ENCODE peak calls at places on chromosomes 13 and 19, in ten cellular contexts. R is endothelial cell of umbilical vein, Q is cardiac muscle cell, P is endodermal cell, L is kidney, Z is lung, E is tibial artery, V is left ventricle myocardium inferior, N is thoracic aorta, D is fibroblast of lung. Y is an unnamed sample. For H3K9me3, the result is how much of the 10 kb centered on the place peaks cover.

GRCh38 chr19:29273000-29273691 is 60.2 kb upstream of the UQCRFS1 start:
- DNase-seq in R (no peak), Q (no peak), P (peak), L (no peak), Z (no peak), E (no peak), V (no peak), N (no peak), D (no peak), Y (no peak)

GRCh38 chr13:36966404-36966803 is 32.7 kb downstream of the ALG5 start:
- DNase-seq in R (peak), Q (no peak), P (no peak), L (no peak), Z (no peak), E (no peak), V (no peak), N (no peak), D (no peak), Y (no peak)

GRCh38 chr19:39833160-39833463 is 850 bp downstream of the DYRK1B start:
- DNase-seq in R (no peak), Q (no peak), P (no peak), L (no peak), Z (no peak), E (no peak), V (no peak), N (no peak), D (no peak), Y (no peak)

GRCh38 chr19:38072776-38073411 is 151.1 kb downstream of the DPF1 start:
- DNase-seq in R (no peak), Q (peak), P (no peak), L (no peak), Z (no peak), E (no peak), V (no peak), N (no peak), D (no peak), Y (no peak)

GRCh38 chr19:50266896-50267295 is 62.3 kb downstream of the KCNC3 start:
- DNase-seq in R (no peak), Q (no peak), P (peak), L (peak), Z (no peak), E (no peak), V (no peak), N (no peak), D (no peak), Y (peak)

GRCh38 chr19:31629936-31630335 is 280.7 kb upstream of the TSHZ3 start:
- DNase-seq in R (no peak), Q (no peak), P (no peak), L (no peak), Z (no peak), E (no peak), V (no peak), N (no peak), D (no peak), Y (no peak)

GRCh38 chr13:43107780-43108179 is 84.4 kb downstream of the DNAJC15 start:
- DNase-seq in R (no peak), Q (no peak), P (no peak), L (no peak), Z (no peak), E (no peak), V (no peak), N (no peak), D (no peak), Y (no peak)

GRCh38 chr13:104616990-104617389 is 1550.8 kb upstream of the SLC10A2 start:
- DNase-seq in R (no peak), Q (no peak), P (no peak), L (no peak), Z (no peak), E (no peak), V (no peak), N (no peak), D (no peak), Y (no peak)

GRCh38 chr19:29483641-29483920 is 42.2 kb upstream of the VSTM2B start:
- DNase-seq in R (no peak), Q (no peak), P (peak), L (no peak), Z (peak), E (no peak), V (no peak), N (no peak), D (no peak), Y (no peak)

GRCh38 chr19:46861691-46862503 is 1.1 kb downstream of the ARHGAP35 start:
- DNase-seq in R (peak), Q (no peak), P (peak), L (peak), Z (no peak), E (no peak), V (no peak), N (no peak), D (no peak), Y (no peak)

GRCh38 chr13:89514534-89515312 is 1832.8 kb upstream of the MIR17HG start:
- DNase-seq in R (peak), Q (peak), P (peak), L (no peak), Z (no peak), E (no peak), V (no peak), N (no peak), D (peak), Y (no peak)

GRCh38 chr19:52689804-52690394 is 44.9 kb downstream of the ZNF611 start:
- DNase-seq in R (peak), Q (peak), P (peak), L (peak), Z (peak), E (peak), V (peak), N (peak), D (no peak), Y (no peak)

GRCh38 chr13:43110036-43110435 is 86.7 kb downstream of the DNAJC15 start:
- DNase-seq in R (no peak), Q (no peak), P (no peak), L (no peak), Z (no peak), E (no peak), V (no peak), N (no peak), D (no peak), Y (no peak)

DNA sequence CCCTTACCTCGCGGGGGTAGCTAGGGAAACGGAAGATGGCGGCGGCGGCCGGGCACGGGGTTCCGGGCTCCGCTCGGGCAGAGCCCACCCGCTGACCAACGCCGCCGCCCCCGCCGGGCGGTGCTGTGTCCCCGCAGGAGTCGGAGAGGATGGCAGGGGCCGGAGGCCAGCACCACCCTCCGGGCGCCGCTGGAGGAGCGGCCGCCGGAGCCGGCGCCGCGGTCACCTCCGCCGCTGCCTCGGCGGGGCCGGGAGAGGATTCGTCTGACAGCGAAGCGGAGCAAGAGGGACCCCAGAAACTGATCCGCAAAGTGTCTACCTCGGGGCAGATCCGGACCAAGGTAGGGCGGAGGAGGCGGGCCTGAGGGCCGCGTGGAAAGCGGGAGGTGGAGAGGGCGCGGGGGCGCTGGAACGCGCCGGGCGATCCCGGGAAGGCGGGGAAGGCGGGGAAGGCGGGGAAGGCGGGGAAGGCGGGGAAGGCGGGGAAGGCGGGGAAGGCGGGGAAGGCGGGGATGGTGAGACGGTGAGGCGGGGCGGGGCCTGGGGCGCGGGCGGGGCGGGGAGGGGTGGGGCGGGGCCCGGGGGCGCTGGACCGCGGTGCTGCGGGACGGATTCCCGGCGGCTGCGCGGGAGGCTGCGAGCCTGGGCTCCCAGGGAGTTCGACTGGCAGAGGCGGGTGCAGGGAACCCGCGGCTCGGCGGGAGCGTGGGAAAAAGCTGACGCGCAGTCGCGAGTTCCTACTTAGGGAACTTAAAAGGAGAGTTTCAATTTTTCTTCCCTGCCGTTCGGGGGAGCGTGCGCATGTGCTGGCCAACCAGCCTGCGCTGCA is at the start of gene DGKH:
- DNase-seq in R (peak), Q (peak), P (peak), L (peak), Z (peak), E (peak), V (peak), N (peak), D (peak), Y (peak)
- TF ChIP-seq CTCF in R (peak), Q (peak), P (peak), L (no peak), Z (no peak), E (peak), V (peak), N (no peak), D (no peak), Y (no peak)

DNA sequence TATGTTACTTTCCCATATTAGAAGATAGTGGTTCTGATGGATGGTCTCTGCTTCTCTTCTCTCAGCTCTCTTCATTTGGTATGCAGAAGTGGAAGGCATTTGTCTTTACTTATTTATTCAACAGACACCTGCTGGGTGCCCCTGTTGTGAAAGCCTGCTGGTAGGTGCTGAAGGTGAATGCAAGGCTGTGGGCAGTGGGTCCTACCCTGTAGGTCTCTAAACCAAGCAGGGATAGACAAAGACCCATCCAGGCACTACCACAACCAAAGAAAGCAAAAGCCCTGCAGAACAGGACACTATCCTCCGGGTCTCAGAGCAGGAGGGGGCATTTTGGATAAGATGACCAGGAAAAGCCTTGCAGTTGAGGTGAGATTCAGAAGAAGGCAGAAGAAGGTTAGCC is 106.1 kb downstream of the STARD13 start:
- DNase-seq in R (no peak), Q (no peak), P (peak), L (no peak), Z (no peak), E (no peak), V (no peak), N (no peak), D (no peak), Y (no peak)
- H3K27ac ChIP-seq in R (no peak), Q (no peak), P (no peak), L (peak), Z (no peak), E (no peak), V (peak), N (no peak), D (no peak), Y (no peak)

GRCh38 chr13:30077338-30077737 is 226.9 kb upstream of the UBL3 start:
- DNase-seq in R (no peak), Q (no peak), P (peak), L (no peak), Z (no peak), E (no peak), V (no peak), N (no peak), D (no peak), Y (no peak)
- H3K9me3 ChIP-seq in R (under half), Q (under half), P (under half), L (under half), Z (under half), E (under half), V (under half), N (under half), D (under half), Y (under half)

GRCh38 chr19:55145241-55145640 is 3.8 kb downstream of the TNNT1 start:
- DNase-seq in R (no peak), Q (no peak), P (no peak), L (no peak), Z (no peak), E (no peak), V (no peak), N (no peak), D (no peak), Y (no peak)

GRCh38 chr19:55146648-55147218 is 2.3 kb downstream of the TNNT1 start:
- DNase-seq in R (no peak), Q (no peak), P (peak), L (no peak), Z (no peak), E (no peak), V (no peak), N (no peak), D (no peak), Y (no peak)

GRCh38 chr19:55149078-55150003 is at the start of gene TNNT1:
- DNase-seq in R (no peak), Q (no peak), P (peak), L (no peak), Z (no peak), E (no peak), V (peak), N (no peak), D (no peak), Y (no peak)

GRCh38 chr19:55147408-55148251 is 1.4 kb downstream of the TNNT1 start:
- DNase-seq in R (no peak), Q (no peak), P (peak), L (no peak), Z (no peak), E (no peak), V (no peak), N (no peak), D (no peak), Y (no peak)

DNA sequence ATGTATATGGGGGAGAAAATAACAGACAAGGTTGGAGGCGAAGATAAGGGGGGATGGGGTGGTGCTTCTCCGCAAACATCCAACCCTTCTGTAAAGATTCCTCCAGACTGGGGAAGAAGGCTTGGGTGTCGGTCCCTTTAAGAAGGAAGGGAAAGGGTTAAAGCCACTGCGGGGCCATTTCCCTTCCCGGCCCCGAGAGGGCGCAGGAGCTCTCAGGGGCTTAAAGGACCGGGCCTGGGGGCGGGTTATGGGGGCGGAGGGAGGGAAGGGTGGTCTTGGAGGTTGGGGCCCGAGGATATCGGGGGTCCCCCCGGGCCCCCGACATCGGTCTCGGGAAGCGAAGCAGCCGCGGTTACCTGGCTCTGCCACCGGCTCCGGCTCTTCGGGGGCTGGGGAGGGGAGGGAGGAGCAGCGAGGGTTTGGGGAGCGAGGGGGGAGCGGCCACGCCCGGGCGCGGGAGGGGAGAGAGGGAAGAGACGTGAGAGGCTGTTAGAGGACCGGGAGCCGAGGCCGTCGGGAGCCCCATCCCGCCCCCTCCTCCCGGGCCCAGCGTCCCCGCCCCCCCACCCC is 2.8 kb downstream of the TNNT1 start:
- DNase-seq in R (no peak), Q (peak), P (peak), L (no peak), Z (no peak), E (no peak), V (no peak), N (no peak), D (no peak), Y (no peak)
- TF ChIP-seq CTCF in R (peak), Q (peak), P (peak), L (no peak), Z (no peak), E (no peak), V (peak), N (no peak), D (peak), Y (no peak)